ENCODE peak calls at places on chromosomes 6 and 20, in five cellular contexts. One of them, this sample, is unnamed.

GRCh38 chr6:145214570-145214969 is 520.8 kb downstream of the EPM2A start:
- DNase-seq in astrocyte of the spinal cord: peak
- DNase-seq in foreskin fibroblast: no peak
- DNase-seq in CD8-positive, alpha-beta memory T cell: no peak
- DNase-seq in KBM-7: peak
- DNase-seq in this sample: peak

GRCh38 chr20:16563066-16563806 is 10.0 kb downstream of the KIF16B start:
- DNase-seq in astrocyte of the spinal cord: no peak
- DNase-seq in foreskin fibroblast: no peak
- DNase-seq in CD8-positive, alpha-beta memory T cell: no peak
- DNase-seq in KBM-7: no peak
- DNase-seq in this sample: no peak

GRCh38 chr6:125844989-125845388 is 54.2 kb downstream of the NCOA7 start:
- DNase-seq in astrocyte of the spinal cord: no peak
- DNase-seq in foreskin fibroblast: no peak
- DNase-seq in CD8-positive, alpha-beta memory T cell: no peak
- DNase-seq in KBM-7: no peak
- DNase-seq in this sample: peak

GRCh38 chr6:10520468-10520867 is 683 bp upstream of the GCNT2 start:
- DNase-seq in astrocyte of the spinal cord: no peak
- DNase-seq in foreskin fibroblast: no peak
- DNase-seq in CD8-positive, alpha-beta memory T cell: no peak
- DNase-seq in KBM-7: peak
- DNase-seq in this sample: no peak

GRCh38 chr20:19973920-19974620 is 43.1 kb upstream of the NAA20 start:
- DNase-seq in astrocyte of the spinal cord: peak
- DNase-seq in foreskin fibroblast: peak
- DNase-seq in CD8-positive, alpha-beta memory T cell: no peak
- DNase-seq in KBM-7: peak
- DNase-seq in this sample: peak

GRCh38 chr20:1242530-1242929 is 16.7 kb downstream of the RAD21L1 start:
- DNase-seq in astrocyte of the spinal cord: peak
- DNase-seq in foreskin fibroblast: peak
- DNase-seq in CD8-positive, alpha-beta memory T cell: no peak
- DNase-seq in KBM-7: no peak
- DNase-seq in this sample: peak

GRCh38 chr6:109024784-109025183 is 69.9 kb downstream of the SESN1 start:
- DNase-seq in astrocyte of the spinal cord: no peak
- DNase-seq in foreskin fibroblast: no peak
- DNase-seq in CD8-positive, alpha-beta memory T cell: no peak
- DNase-seq in KBM-7: no peak
- DNase-seq in this sample: peak

GRCh38 chr20:36941403-36941835 is 10.1 kb downstream of the SAMHD1 start:
- DNase-seq in astrocyte of the spinal cord: no peak
- DNase-seq in foreskin fibroblast: peak
- DNase-seq in CD8-positive, alpha-beta memory T cell: no peak
- DNase-seq in KBM-7: no peak
- DNase-seq in this sample: peak

GRCh38 chr20:63691711-63692435 is 4.6 kb upstream of the TNFRSF6B start:
- DNase-seq in astrocyte of the spinal cord: no peak
- DNase-seq in foreskin fibroblast: no peak
- DNase-seq in CD8-positive, alpha-beta memory T cell: no peak
- DNase-seq in KBM-7: no peak
- DNase-seq in this sample: no peak

GRCh38 chr20:63808145-63808724 is 22.8 kb downstream of the ZBTB46 start:
- DNase-seq in astrocyte of the spinal cord: no peak
- DNase-seq in foreskin fibroblast: no peak
- DNase-seq in CD8-positive, alpha-beta memory T cell: no peak
- DNase-seq in KBM-7: no peak
- DNase-seq in this sample: no peak

GRCh38 chr6:30067460-30068139 is 602 bp downstream of the PPP1R11 start:
- DNase-seq in astrocyte of the spinal cord: no peak
- DNase-seq in foreskin fibroblast: no peak
- DNase-seq in CD8-positive, alpha-beta memory T cell: no peak
- DNase-seq in KBM-7: no peak
- DNase-seq in this sample: no peak

GRCh38 chr6:22108199-22108598 is 188.6 kb downstream of the PRL start:
- DNase-seq in astrocyte of the spinal cord: peak
- DNase-seq in foreskin fibroblast: peak
- DNase-seq in CD8-positive, alpha-beta memory T cell: no peak
- DNase-seq in KBM-7: no peak
- DNase-seq in this sample: peak

GRCh38 chr6:83198486-83199172 is 5.5 kb downstream of the RWDD2A start:
- DNase-seq in astrocyte of the spinal cord: peak
- DNase-seq in foreskin fibroblast: peak
- DNase-seq in CD8-positive, alpha-beta memory T cell: no peak
- DNase-seq in KBM-7: no peak
- DNase-seq in this sample: peak

GRCh38 chr20:60459212-60459611 is 501.0 kb downstream of the CDH26 start:
- DNase-seq in astrocyte of the spinal cord: no peak
- DNase-seq in foreskin fibroblast: no peak
- DNase-seq in CD8-positive, alpha-beta memory T cell: no peak
- DNase-seq in KBM-7: no peak
- DNase-seq in this sample: no peak

GRCh38 chr6:32047084-32047478 is 8.9 kb downstream of the CYP21A2 start:
- DNase-seq in astrocyte of the spinal cord: peak
- DNase-seq in foreskin fibroblast: peak
- DNase-seq in CD8-positive, alpha-beta memory T cell: no peak
- DNase-seq in KBM-7: no peak
- DNase-seq in this sample: no peak

GRCh38 chr6:43120938-43121913 is 45.1 kb downstream of the PTK7 start:
- DNase-seq in astrocyte of the spinal cord: peak
- DNase-seq in foreskin fibroblast: peak
- DNase-seq in CD8-positive, alpha-beta memory T cell: no peak
- DNase-seq in KBM-7: no peak
- DNase-seq in this sample: peak

GRCh38 chr6:138387577-138388368 is 10.1 kb downstream of the SMIM28 start:
- DNase-seq in astrocyte of the spinal cord: no peak
- DNase-seq in foreskin fibroblast: no peak
- DNase-seq in CD8-positive, alpha-beta memory T cell: no peak
- DNase-seq in KBM-7: no peak
- DNase-seq in this sample: no peak

GRCh38 chr6:21748343-21749063 is 155.0 kb downstream of the SOX4 start:
- DNase-seq in astrocyte of the spinal cord: peak
- DNase-seq in foreskin fibroblast: no peak
- DNase-seq in CD8-positive, alpha-beta memory T cell: no peak
- DNase-seq in KBM-7: no peak
- DNase-seq in this sample: peak

GRCh38 chr20:44733341-44734069 is 12.2 kb upstream of the KCNK15 start:
- DNase-seq in astrocyte of the spinal cord: peak
- DNase-seq in foreskin fibroblast: peak
- DNase-seq in CD8-positive, alpha-beta memory T cell: peak
- DNase-seq in KBM-7: peak
- DNase-seq in this sample: peak

GRCh38 chr6:13274707-13275434 is 53.5 kb downstream of the TBC1D7 start:
- DNase-seq in astrocyte of the spinal cord: no peak
- DNase-seq in foreskin fibroblast: no peak
- DNase-seq in CD8-positive, alpha-beta memory T cell: no peak
- DNase-seq in KBM-7: no peak
- DNase-seq in this sample: no peak

GRCh38 chr6:36127462-36128016 is 2.8 kb upstream of the MAPK13 start:
- DNase-seq in astrocyte of the spinal cord: peak
- DNase-seq in foreskin fibroblast: peak
- DNase-seq in CD8-positive, alpha-beta memory T cell: no peak
- DNase-seq in KBM-7: no peak
- DNase-seq in this sample: peak

GRCh38 chr20:49657118-49657901 is 56.4 kb downstream of the B4GALT5 start:
- DNase-seq in astrocyte of the spinal cord: peak
- DNase-seq in foreskin fibroblast: peak
- DNase-seq in CD8-positive, alpha-beta memory T cell: no peak
- DNase-seq in KBM-7: no peak
- DNase-seq in this sample: no peak

GRCh38 chr6:106918128-106918527 is 56.4 kb downstream of the CD24 start:
- DNase-seq in astrocyte of the spinal cord: no peak
- DNase-seq in foreskin fibroblast: no peak
- DNase-seq in CD8-positive, alpha-beta memory T cell: no peak
- DNase-seq in KBM-7: no peak
- DNase-seq in this sample: peak

GRCh38 chr6:165641672-165642156 is 21.3 kb downstream of the PDE10A start:
- DNase-seq in astrocyte of the spinal cord: no peak
- DNase-seq in foreskin fibroblast: no peak
- DNase-seq in CD8-positive, alpha-beta memory T cell: no peak
- DNase-seq in KBM-7: no peak
- DNase-seq in this sample: peak

GRCh38 chr6:63272397-63272796 is 47.4 kb downstream of the LGSN start:
- DNase-seq in astrocyte of the spinal cord: peak
- DNase-seq in foreskin fibroblast: peak
- DNase-seq in CD8-positive, alpha-beta memory T cell: no peak
- DNase-seq in KBM-7: peak
- DNase-seq in this sample: peak

GRCh38 chr6:65746302-65746701 is 39.3 kb upstream of the EYS start:
- DNase-seq in astrocyte of the spinal cord: no peak
- DNase-seq in foreskin fibroblast: no peak
- DNase-seq in CD8-positive, alpha-beta memory T cell: no peak
- DNase-seq in KBM-7: no peak
- DNase-seq in this sample: no peak

GRCh38 chr6:40192516-40192915 is 258.3 kb upstream of the MOCS1 start:
- DNase-seq in astrocyte of the spinal cord: no peak
- DNase-seq in foreskin fibroblast: no peak
- DNase-seq in CD8-positive, alpha-beta memory T cell: no peak
- DNase-seq in KBM-7: no peak
- DNase-seq in this sample: no peak

GRCh38 chr6:16257999-16258708 is 19.8 kb downstream of the GMPR start:
- DNase-seq in astrocyte of the spinal cord: peak
- DNase-seq in foreskin fibroblast: no peak
- DNase-seq in CD8-positive, alpha-beta memory T cell: no peak
- DNase-seq in KBM-7: no peak
- DNase-seq in this sample: no peak

GRCh38 chr20:35699914-35700624 is 864 bp downstream of the ROMO1 start:
- DNase-seq in astrocyte of the spinal cord: no peak
- DNase-seq in foreskin fibroblast: no peak
- DNase-seq in CD8-positive, alpha-beta memory T cell: no peak
- DNase-seq in KBM-7: no peak
- DNase-seq in this sample: peak

GRCh38 chr6:6834356-6835342 is 246.1 kb downstream of the LY86 start:
- DNase-seq in astrocyte of the spinal cord: no peak
- DNase-seq in foreskin fibroblast: no peak
- DNase-seq in CD8-positive, alpha-beta memory T cell: no peak
- DNase-seq in KBM-7: no peak
- DNase-seq in this sample: no peak

GRCh38 chr20:33671573-33672288 is 2.5 kb downstream of the NECAB3 start:
- DNase-seq in astrocyte of the spinal cord: no peak
- DNase-seq in foreskin fibroblast: no peak
- DNase-seq in CD8-positive, alpha-beta memory T cell: no peak
- DNase-seq in KBM-7: no peak
- DNase-seq in this sample: no peak

GRCh38 chr20:17374086-17374485 is 147.2 kb downstream of the PCSK2 start:
- DNase-seq in astrocyte of the spinal cord: no peak
- DNase-seq in foreskin fibroblast: no peak
- DNase-seq in CD8-positive, alpha-beta memory T cell: no peak
- DNase-seq in KBM-7: no peak
- DNase-seq in this sample: no peak